ENCODE peak calls at places on chromosome 10, in ten cellular contexts. X, E, N, P, B, A, U, C, T and D are unnamed samples.

GRCh38 chr10:16545126-16545736 is 23.6 kb upstream of the C1QL3 start:
- DNase-seq in A (no peak), P (no peak), T (no peak), C (peak), U (no peak), N (no peak), B (peak), E (peak), X (no peak), D (peak)

GRCh38 chr10:133039823-133040704 is 47.7 kb upstream of the ADGRA1 start:
- DNase-seq in T (no peak), B (no peak), X (no peak), A (no peak), P (peak), N (no peak), U (no peak), C (no peak), E (no peak), D (no peak)

GRCh38 chr10:82397859-82398258 is 522.9 kb downstream of the NRG3 start:
- DNase-seq in P (no peak), B (no peak), E (no peak), X (no peak), C (no peak), N (no peak), U (no peak), T (no peak), A (no peak), D (no peak)

GRCh38 chr10:80497187-80498038 is 40.3 kb upstream of the SH2D4B start:
- DNase-seq in P (peak), N (no peak), E (peak), B (no peak), A (peak), T (no peak), U (no peak), C (peak), X (no peak), D (peak)

GRCh38 chr10:65313406-65313805 is 1612.4 kb upstream of the LRRTM3 start:
- DNase-seq in A (no peak), P (no peak), U (no peak), B (peak), N (no peak), X (no peak), C (no peak), T (no peak), E (no peak), D (peak)

GRCh38 chr10:119417852-119418251 is 124.7 kb downstream of the RGS10 start:
- DNase-seq in U (no peak), B (no peak), A (no peak), T (no peak), P (no peak), E (no peak), N (no peak), C (no peak), X (no peak), D (no peak)

GRCh38 chr10:63588436-63589180 is 67.4 kb downstream of the REEP3 start:
- DNase-seq in N (no peak), X (peak), C (no peak), T (no peak), U (no peak), A (no peak), B (peak), P (no peak), E (no peak), D (no peak)

GRCh38 chr10:80498833-80499671 is 38.6 kb upstream of the SH2D4B start:
- DNase-seq in C (peak), B (peak), E (peak), A (peak), P (peak), X (peak), U (peak), N (no peak), T (peak), D (peak)

GRCh38 chr10:52198540-52198939 is 115.5 kb upstream of the DKK1 start:
- DNase-seq in X (no peak), C (no peak), U (no peak), A (no peak), E (no peak), P (no peak), T (no peak), B (peak), N (no peak), D (no peak)

GRCh38 chr10:92573091-92573797 is 649 bp downstream of the IDE start:
- DNase-seq in C (peak), X (peak), P (peak), E (peak), T (no peak), U (peak), A (no peak), B (peak), N (no peak), D (peak)

GRCh38 chr10:20415684-20416083 is 481.4 kb downstream of the NEBL start:
- DNase-seq in U (no peak), C (no peak), E (no peak), B (peak), A (no peak), N (no peak), T (no peak), P (no peak), X (no peak), D (no peak)